ENCODE peak calls at places on chromosomes 6 and 20, in ten cellular contexts. P is transverse colon; S is CD8-positive, alpha-beta T cell; Z is fibroblast of lung; V is left ventricle myocardium inferior; H is kidney; I is right cardiac atrium; U is pancreas; D is sigmoid colon; W is OCI-LY7. Y is an unnamed sample. For H3K4me1, the result is how much of the 10 kb centered on the place peaks cover.

GRCh38 chr6:53527249-53527765 is 17.6 kb downstream of the GCLC start:
- DNase-seq in P (no peak), S (no peak), Z (no peak), V (no peak), H (no peak), I (no peak), U (no peak), D (no peak), W (no peak), Y (no peak)

GRCh38 chr20:39829255-39829654 is 859.8 kb downstream of the MAFB start:
- DNase-seq in P (no peak), S (no peak), Z (peak), V (peak), H (no peak), I (peak), U (no peak), D (no peak), W (no peak), Y (no peak)

GRCh38 chr6:126307859-126308258 is 32.1 kb upstream of the CENPW start:
- DNase-seq in P (no peak), S (no peak), Z (peak), V (no peak), H (no peak), I (no peak), U (no peak), D (no peak), W (no peak), Y (no peak)

GRCh38 chr6:106509420-106510089 is 119.7 kb downstream of the RTN4IP1 start:
- DNase-seq in P (no peak), S (peak), Z (peak), V (no peak), H (no peak), I (no peak), U (no peak), D (peak), W (peak), Y (no peak)

GRCh38 chr6:34386316-34387137 is 5.9 kb downstream of the NUDT3 start:
- DNase-seq in P (no peak), S (no peak), Z (peak), V (no peak), H (no peak), I (no peak), U (no peak), D (peak), W (no peak), Y (no peak)

GRCh38 chr6:77986380-77987034 is 333.7 kb downstream of the MEI4 start:
- DNase-seq in P (no peak), S (no peak), Z (no peak), V (no peak), H (no peak), I (no peak), U (no peak), D (no peak), W (no peak), Y (no peak)

GRCh38 chr20:48777821-48778220 is 50.0 kb downstream of the PREX1 start:
- DNase-seq in P (no peak), S (no peak), Z (no peak), V (no peak), H (no peak), I (no peak), U (no peak), D (no peak), W (no peak), Y (no peak)

GRCh38 chr6:143549221-143549620 is 37.7 kb upstream of the FUCA2 start:
- DNase-seq in P (no peak), S (no peak), Z (no peak), V (no peak), H (no peak), I (no peak), U (no peak), D (no peak), W (no peak), Y (no peak)

GRCh38 chr6:105592329-105592728 is 189.4 kb upstream of the PREP start:
- DNase-seq in P (no peak), S (no peak), Z (peak), V (no peak), H (no peak), I (no peak), U (no peak), D (peak), W (no peak), Y (no peak)

GRCh38 chr6:111766524-111766857 is 106.8 kb downstream of the FYN start:
- DNase-seq in P (no peak), S (no peak), Z (no peak), V (no peak), H (no peak), I (no peak), U (no peak), D (no peak), W (no peak), Y (no peak)

GRCh38 chr20:17518339-17519052 is 12.7 kb downstream of the BFSP1 start:
- DNase-seq in P (no peak), S (no peak), Z (no peak), V (no peak), H (no peak), I (peak), U (no peak), D (peak), W (peak), Y (no peak)

GRCh38 chr6:44253307-44254101 is 3.8 kb downstream of the SLC35B2 start:
- DNase-seq in P (peak), S (no peak), Z (no peak), V (no peak), H (peak), I (no peak), U (peak), D (no peak), W (peak), Y (no peak)

GRCh38 chr6:3713266-3713665 is 38.2 kb downstream of the PXDC1 start:
- DNase-seq in P (no peak), S (no peak), Z (no peak), V (no peak), H (no peak), I (no peak), U (no peak), D (no peak), W (no peak), Y (no peak)

GRCh38 chr6:46949662-46950280 is 28.0 kb upstream of the ADGRF5 start:
- DNase-seq in P (peak), S (no peak), Z (no peak), V (peak), H (peak), I (peak), U (no peak), D (peak), W (no peak), Y (peak)

GRCh38 chr6:107632757-107633156 is 142.8 kb downstream of the SOBP start:
- DNase-seq in P (no peak), S (no peak), Z (no peak), V (no peak), H (no peak), I (no peak), U (no peak), D (no peak), W (no peak), Y (no peak)

GRCh38 chr6:36160147-36160760 is 29.9 kb downstream of the MAPK13 start:
- DNase-seq in P (no peak), S (no peak), Z (peak), V (no peak), H (no peak), I (no peak), U (no peak), D (no peak), W (no peak), Y (no peak)

GRCh38 chr20:63696628-63697356 is at the start of gene TNFRSF6B:
- DNase-seq in P (peak), S (no peak), Z (no peak), V (no peak), H (peak), I (peak), U (peak), D (peak), W (no peak), Y (peak)

GRCh38 chr6:109458774-109459531 is 3.4 kb upstream of the MICAL1 start:
- DNase-seq in P (no peak), S (no peak), Z (no peak), V (no peak), H (no peak), I (no peak), U (no peak), D (peak), W (peak), Y (no peak)

GRCh38 chr6:133392641-133393040 is 151.5 kb downstream of the EYA4 start:
- DNase-seq in P (no peak), S (no peak), Z (no peak), V (no peak), H (no peak), I (no peak), U (no peak), D (no peak), W (no peak), Y (no peak)

GRCh38 chr20:47638851-47639250 is 137.2 kb downstream of the NCOA3 start:
- DNase-seq in P (no peak), S (no peak), Z (no peak), V (no peak), H (no peak), I (no peak), U (no peak), D (no peak), W (no peak), Y (no peak)

GRCh38 chr20:64247970-64248841 is 7.3 kb upstream of the PCMTD2 start:
- DNase-seq in P (no peak), S (peak), Z (no peak), V (no peak), H (peak), I (no peak), U (no peak), D (no peak), W (no peak), Y (peak)

GRCh38 chr6:36874016-36874442 is 574 bp downstream of the PPIL1 start:
- DNase-seq in P (peak), S (no peak), Z (no peak), V (no peak), H (no peak), I (peak), U (peak), D (no peak), W (no peak), Y (peak)

GRCh38 chr6:105243487-105243886 is 63.7 kb upstream of the POPDC3 start:
- DNase-seq in P (no peak), S (no peak), Z (peak), V (no peak), H (no peak), I (no peak), U (no peak), D (no peak), W (no peak), Y (no peak)

GRCh38 chr6:109961666-109962065 is 16.4 kb upstream of the GPR6 start:
- DNase-seq in P (no peak), S (no peak), Z (no peak), V (no peak), H (no peak), I (no peak), U (no peak), D (no peak), W (no peak), Y (no peak)

GRCh38 chr20:35660122-35660937 is 4.4 kb downstream of the CPNE1 start:
- DNase-seq in P (no peak), S (no peak), Z (no peak), V (no peak), H (no peak), I (no peak), U (no peak), D (no peak), W (no peak), Y (no peak)

GRCh38 chr6:119343573-119344146 is 5.9 kb downstream of the MAN1A1 start:
- DNase-seq in P (no peak), S (no peak), Z (no peak), V (no peak), H (no peak), I (no peak), U (no peak), D (no peak), W (no peak), Y (no peak)
- H3K4me1 ChIP-seq in P (under half), S (under half), Z (under half), V (half or more), H (under half), I (under half), U (under half), D (half or more), W (half or more), Y (under half)

DNA sequence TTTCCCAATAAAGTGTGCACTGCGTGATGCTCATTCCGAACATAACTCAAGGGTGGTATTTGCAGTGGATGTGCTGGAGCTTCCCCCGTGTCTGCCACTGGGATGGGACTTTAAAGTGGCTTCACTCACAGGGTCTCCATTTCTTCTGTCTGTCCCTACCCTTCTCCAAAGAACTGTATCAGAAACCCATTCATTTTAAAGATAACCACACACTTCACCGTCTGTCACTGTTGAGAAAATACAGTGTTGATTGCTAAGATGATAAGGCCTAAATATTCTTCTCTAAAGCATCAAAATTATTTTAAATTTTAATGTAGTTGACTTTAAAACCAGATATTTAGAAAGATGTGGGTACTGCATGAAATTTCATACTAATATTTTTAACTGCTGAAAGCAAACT is 161.4 kb downstream of the TMEM242 start:
- DNase-seq in P (no peak), S (no peak), Z (no peak), V (no peak), H (no peak), I (no peak), U (no peak), D (no peak), W (no peak), Y (no peak)
- H3K27ac ChIP-seq in P (no peak), S (no peak), Z (no peak), V (no peak), H (no peak), I (no peak), U (no peak), D (no peak), W (no peak), Y (no peak)

GRCh38 chr20:55974491-55975202 is 30.7 kb downstream of the CBLN4 start:
- DNase-seq in P (no peak), S (no peak), Z (no peak), V (no peak), H (no peak), I (no peak), U (no peak), D (no peak), W (no peak), Y (no peak)
- H3K4me3 ChIP-seq in P (no peak), S (no peak), Z (no peak), V (no peak), H (no peak), I (no peak), U (no peak), D (no peak), W (no peak), Y (no peak)

DNA sequence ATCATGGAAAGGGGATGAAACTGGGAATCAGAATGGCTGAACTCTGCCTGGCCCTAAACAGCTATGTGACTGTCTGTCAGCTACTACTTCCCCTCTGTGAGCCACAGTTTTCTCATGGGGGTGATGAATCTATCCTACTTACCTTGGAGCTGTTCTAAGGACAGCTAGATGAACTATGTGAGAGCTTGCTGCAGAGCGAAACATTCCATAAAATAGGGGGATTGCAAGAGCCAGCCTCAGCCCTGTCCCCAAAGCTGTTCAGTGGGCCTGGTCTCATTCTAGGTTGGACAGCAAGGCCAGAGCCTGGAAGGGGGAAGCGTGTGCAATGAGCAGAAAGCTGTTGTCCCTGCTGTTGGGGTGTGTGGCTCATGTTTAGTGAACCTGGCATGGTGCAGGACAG is 43.7 kb downstream of the FNDC1 start:
- DNase-seq in P (no peak), S (no peak), Z (no peak), V (no peak), H (no peak), I (no peak), U (no peak), D (no peak), W (peak), Y (no peak)
- H3K4me1 ChIP-seq in P (under half), S (under half), Z (under half), V (under half), H (under half), I (under half), U (under half), D (under half), W (under half), Y (under half)

GRCh38 chr6:158014505-158015187 is 33.0 kb downstream of the SYNJ2 start:
- DNase-seq in P (no peak), S (no peak), Z (no peak), V (peak), H (peak), I (no peak), U (no peak), D (peak), W (no peak), Y (peak)

GRCh38 chr6:158015188-158015506 is 33.5 kb downstream of the SYNJ2 start:
- DNase-seq in P (no peak), S (no peak), Z (no peak), V (no peak), H (no peak), I (no peak), U (no peak), D (no peak), W (no peak), Y (no peak)

GRCh38 chr6:158013904-158014504 is 32.3 kb downstream of the SYNJ2 start:
- DNase-seq in P (no peak), S (no peak), Z (no peak), V (no peak), H (no peak), I (no peak), U (no peak), D (no peak), W (no peak), Y (no peak)

GRCh38 chr6:158016571-158017383 is 35.1 kb downstream of the SYNJ2 start:
- DNase-seq in P (no peak), S (no peak), Z (no peak), V (peak), H (peak), I (peak), U (no peak), D (peak), W (no peak), Y (peak)

GRCh38 chr6:158015545-158015944 is 33.9 kb downstream of the SYNJ2 start:
- DNase-seq in P (no peak), S (no peak), Z (no peak), V (no peak), H (no peak), I (no peak), U (no peak), D (no peak), W (no peak), Y (no peak)
- H3K27ac ChIP-seq in P (no peak), S (no peak), Z (no peak), V (no peak), H (no peak), I (no peak), U (no peak), D (no peak), W (no peak), Y (no peak)

GRCh38 chr6:97666889-97667288 is 383.9 kb upstream of the MMS22L start:
- DNase-seq in P (no peak), S (no peak), Z (no peak), V (no peak), H (no peak), I (no peak), U (no peak), D (no peak), W (no peak), Y (no peak)

GRCh38 chr6:97674802-97675201 is 391.8 kb upstream of the MMS22L start:
- DNase-seq in P (no peak), S (no peak), Z (peak), V (no peak), H (no peak), I (no peak), U (no peak), D (peak), W (no peak), Y (no peak)

GRCh38 chr6:97665410-97665809 is 382.4 kb upstream of the MMS22L start:
- DNase-seq in P (no peak), S (no peak), Z (no peak), V (no peak), H (no peak), I (no peak), U (no peak), D (no peak), W (no peak), Y (no peak)

GRCh38 chr6:97668716-97669115 is 385.7 kb upstream of the MMS22L start:
- DNase-seq in P (no peak), S (no peak), Z (no peak), V (no peak), H (no peak), I (peak), U (no peak), D (no peak), W (peak), Y (no peak)

GRCh38 chr6:97669191-97669651 is 386.2 kb upstream of the MMS22L start:
- DNase-seq in P (no peak), S (no peak), Z (peak), V (peak), H (no peak), I (peak), U (no peak), D (no peak), W (no peak), Y (no peak)
- H3K4me3 ChIP-seq in P (no peak), S (no peak), Z (peak), V (peak), H (peak), I (peak), U (no peak), D (peak), W (no peak), Y (no peak)

DNA sequence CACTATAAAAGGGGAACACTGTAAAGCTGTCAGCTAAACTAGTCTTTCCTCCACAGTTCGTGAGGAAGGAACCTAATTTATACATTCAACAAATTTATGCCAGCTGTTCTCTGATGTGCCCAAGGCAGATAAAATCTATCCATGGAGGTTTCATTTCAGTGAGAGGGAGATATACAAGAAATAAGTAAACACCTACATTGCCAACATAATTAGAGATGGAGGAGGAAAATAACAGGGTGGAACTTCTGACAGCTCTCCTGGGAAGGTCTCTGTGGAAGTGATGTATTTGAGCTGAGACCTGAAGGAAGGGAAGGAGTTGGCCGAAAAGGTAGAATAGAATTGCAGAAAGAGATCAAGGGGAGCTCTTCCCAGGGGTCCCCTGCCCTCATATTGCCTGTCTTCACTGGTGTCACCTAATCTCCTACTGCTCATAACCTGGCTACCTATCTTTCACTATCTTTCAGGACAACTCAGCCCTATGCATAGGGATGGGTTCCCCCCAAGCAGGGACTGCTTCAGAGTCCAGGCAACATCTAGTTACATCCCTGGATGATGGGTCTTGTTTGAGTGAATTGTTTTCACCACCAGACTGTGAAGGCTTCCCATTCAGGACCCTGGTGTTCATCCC is 1.0 kb upstream of the HECA start:
- DNase-seq in P (no peak), S (no peak), Z (no peak), V (no peak), H (no peak), I (no peak), U (no peak), D (no peak), W (no peak), Y (no peak)
- H3K4me1 ChIP-seq in P (under half), S (under half), Z (under half), V (under half), H (under half), I (under half), U (under half), D (under half), W (under half), Y (under half)

DNA sequence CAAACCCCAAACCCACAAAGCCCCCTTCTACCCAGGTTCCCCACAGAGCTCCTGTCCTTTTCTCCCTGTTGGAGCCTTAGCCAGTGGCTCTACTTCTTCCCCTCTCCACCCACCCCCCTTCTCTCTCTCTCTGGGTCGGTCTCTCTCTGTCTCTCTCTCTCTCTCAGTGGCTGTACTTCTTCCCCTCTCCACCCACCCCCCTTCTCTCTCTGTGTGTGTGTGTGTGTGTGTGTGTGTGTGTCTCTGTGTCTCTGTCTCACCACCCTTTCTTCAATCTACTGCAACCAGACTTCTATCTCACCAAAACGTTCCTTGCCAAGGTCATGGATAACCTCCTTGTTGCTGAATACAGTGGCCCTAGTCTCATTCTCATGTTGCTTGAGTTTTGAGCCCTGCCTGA is 8.7 kb upstream of the OSER1 start:
- DNase-seq in P (no peak), S (no peak), Z (no peak), V (no peak), H (no peak), I (no peak), U (no peak), D (no peak), W (no peak), Y (no peak)
- H3K27ac ChIP-seq in P (no peak), S (peak), Z (no peak), V (peak), H (no peak), I (peak), U (no peak), D (no peak), W (no peak), Y (no peak)

GRCh38 chr6:121434037-121434770 is 1.2 kb upstream of the GJA1 start:
- DNase-seq in P (no peak), S (no peak), Z (no peak), V (no peak), H (no peak), I (no peak), U (no peak), D (no peak), W (no peak), Y (no peak)
- H3K4me3 ChIP-seq in P (no peak), S (no peak), Z (no peak), V (peak), H (no peak), I (no peak), U (no peak), D (no peak), W (no peak), Y (no peak)

Y was measured in upper lobe of right lung.